ENCODE peak calls at places on chromosomes 16 and 17, in eight cellular contexts. X, P, L, Z, U, J, N and T are unnamed samples.

GRCh38 chr17:74639704-74640142 is 16.2 kb upstream of the CD300E start:
- DNase-seq in X (no peak), P (no peak), L (no peak), Z (no peak), U (no peak), J (no peak), N (no peak), T (no peak)

GRCh38 chr17:39754958-39755549 is 17.3 kb downstream of the GRB7 start:
- DNase-seq in X (no peak), P (peak), L (no peak), Z (no peak), U (no peak), J (no peak), N (no peak), T (no peak)

GRCh38 chr17:39401412-39402278 is at the start of gene FBXL20:
- DNase-seq in X (peak), P (peak), L (peak), Z (peak), U (peak), J (peak), N (peak), T (peak)

GRCh38 chr16:12539185-12539929 is 264.3 kb downstream of the CPPED1 start:
- DNase-seq in X (no peak), P (no peak), L (no peak), Z (no peak), U (no peak), J (no peak), N (peak), T (no peak)

GRCh38 chr16:14509675-14510132 is 120.4 kb downstream of the PARN start:
- DNase-seq in X (no peak), P (no peak), L (no peak), Z (no peak), U (no peak), J (no peak), N (no peak), T (no peak)

GRCh38 chr17:27929990-27930389 is 36.8 kb upstream of the LYRM9 start:
- DNase-seq in X (no peak), P (no peak), L (no peak), Z (no peak), U (no peak), J (no peak), N (peak), T (no peak)

GRCh38 chr17:28526381-28526780 is 20.2 kb downstream of the FOXN1 start:
- DNase-seq in X (no peak), P (no peak), L (no peak), Z (no peak), U (no peak), J (no peak), N (no peak), T (no peak)

GRCh38 chr16:80968386-80969113 is 38.1 kb downstream of the CMC2 start:
- DNase-seq in X (no peak), P (no peak), L (no peak), Z (no peak), U (no peak), J (no peak), N (peak), T (no peak)

GRCh38 chr17:246851-247421 is 65.5 kb upstream of the DOC2B start:
- DNase-seq in X (no peak), P (peak), L (no peak), Z (peak), U (no peak), J (no peak), N (no peak), T (no peak)

GRCh38 chr16:12516621-12517309 is 286.9 kb downstream of the CPPED1 start:
- DNase-seq in X (no peak), P (no peak), L (no peak), Z (no peak), U (no peak), J (no peak), N (no peak), T (no peak)

GRCh38 chr17:42672038-42672437 is 4.8 kb downstream of the PLEKHH3 start:
- DNase-seq in X (no peak), P (no peak), L (no peak), Z (peak), U (no peak), J (no peak), N (no peak), T (no peak)

GRCh38 chr17:7887038-7887481 is 1.5 kb upstream of the CHD3 start:
- DNase-seq in X (no peak), P (no peak), L (no peak), Z (no peak), U (no peak), J (no peak), N (no peak), T (no peak)
- TF ChIP-seq CTCF in X (no peak), P (no peak), L (no peak), Z (no peak), U (peak), J (no peak), N (no peak), T (no peak)

GRCh38 chr16:2091722-2092620 is 43.7 kb downstream of the PKD1 start:
- DNase-seq in X (peak), P (no peak), L (no peak), Z (no peak), U (no peak), J (no peak), N (no peak), T (no peak)
- TF ChIP-seq POLR2A in X (no peak), P (no peak), L (no peak), Z (no peak), U (no peak), J (no peak), N (no peak), T (no peak)

GRCh38 chr17:67390646-67391480 is 13.8 kb downstream of the PITPNC1 start:
- DNase-seq in X (peak), P (no peak), L (no peak), Z (no peak), U (no peak), J (no peak), N (peak), T (peak)
- TF ChIP-seq CTCF in X (no peak), P (no peak), L (no peak), Z (no peak), U (no peak), J (no peak), N (no peak), T (no peak)

GRCh38 chr17:81222906-81223757 is at the start of gene CEP131:
- DNase-seq in X (peak), P (peak), L (peak), Z (peak), U (peak), J (peak), N (peak), T (peak)
- TF ChIP-seq POLR2A in X (no peak), P (no peak), L (no peak), Z (peak), U (no peak), J (no peak), N (no peak), T (peak)

GRCh38 chr16:4612474-4612931 is 2.2 kb downstream of the UBALD1 start:
- DNase-seq in X (no peak), P (no peak), L (no peak), Z (no peak), U (no peak), J (no peak), N (no peak), T (no peak)
- TF ChIP-seq CTCF in X (no peak), P (no peak), L (no peak), Z (no peak), U (no peak), J (no peak), N (peak), T (no peak)

GRCh38 chr17:50721194-50722010 is 2.0 kb downstream of the LUC7L3 start:
- DNase-seq in X (no peak), P (no peak), L (no peak), Z (no peak), U (no peak), J (no peak), N (no peak), T (no peak)

GRCh38 chr17:50728881-50729765 is 9.7 kb downstream of the LUC7L3 start:
- DNase-seq in X (no peak), P (no peak), L (no peak), Z (no peak), U (no peak), J (no peak), N (no peak), T (no peak)

GRCh38 chr17:50728112-50728429 is 8.7 kb downstream of the LUC7L3 start:
- DNase-seq in X (no peak), P (no peak), L (no peak), Z (no peak), U (no peak), J (no peak), N (no peak), T (no peak)

GRCh38 chr17:50722746-50723145 is 3.3 kb downstream of the LUC7L3 start:
- DNase-seq in X (no peak), P (no peak), L (no peak), Z (no peak), U (no peak), J (no peak), N (no peak), T (no peak)

GRCh38 chr17:50725769-50726655 is 6.6 kb downstream of the LUC7L3 start:
- DNase-seq in X (no peak), P (no peak), L (no peak), Z (no peak), U (no peak), J (no peak), N (no peak), T (no peak)
- TF ChIP-seq POLR2A in X (no peak), P (no peak), L (no peak), Z (no peak), U (no peak), J (no peak), N (no peak), T (no peak)

GRCh38 chr17:4540224-4541040 is 14.8 kb downstream of the MYBBP1A start:
- DNase-seq in X (peak), P (peak), L (no peak), Z (no peak), U (no peak), J (no peak), N (no peak), T (no peak)
- TF ChIP-seq CTCF in X (no peak), P (no peak), L (no peak), Z (no peak), U (no peak), J (no peak), N (peak), T (peak)

DNA sequence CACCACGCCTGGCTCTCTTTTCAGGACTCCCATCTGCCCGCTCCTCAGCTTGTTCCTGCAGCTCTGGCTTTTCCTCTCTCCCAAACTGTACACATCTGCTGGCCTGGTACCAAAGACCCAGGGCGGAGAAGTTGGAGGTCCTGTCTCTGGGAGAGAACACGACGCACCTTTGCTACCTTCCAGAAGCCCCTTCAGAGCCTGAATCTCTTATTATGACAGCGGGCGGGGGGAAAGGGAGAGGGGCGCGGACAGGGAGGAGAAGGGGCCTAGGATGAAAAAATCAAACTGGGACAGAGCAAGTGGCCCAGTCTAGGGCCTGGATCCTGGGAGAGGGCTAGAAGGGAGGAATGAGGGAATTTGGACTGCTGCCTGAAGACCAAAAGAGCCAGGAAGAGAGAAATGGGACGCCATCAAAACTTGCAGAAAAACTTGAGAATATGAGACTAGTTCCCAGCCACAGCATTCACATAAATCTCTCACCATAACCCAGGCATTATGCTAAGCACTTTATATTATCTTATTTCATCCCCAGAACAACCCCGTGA is 2.5 kb upstream of the PER1 start:
- DNase-seq in X (no peak), P (no peak), L (no peak), Z (no peak), U (no peak), J (no peak), N (no peak), T (no peak)
- TF ChIP-seq POLR2A in X (peak), P (no peak), L (no peak), Z (no peak), U (peak), J (no peak), N (no peak), T (no peak)

DNA sequence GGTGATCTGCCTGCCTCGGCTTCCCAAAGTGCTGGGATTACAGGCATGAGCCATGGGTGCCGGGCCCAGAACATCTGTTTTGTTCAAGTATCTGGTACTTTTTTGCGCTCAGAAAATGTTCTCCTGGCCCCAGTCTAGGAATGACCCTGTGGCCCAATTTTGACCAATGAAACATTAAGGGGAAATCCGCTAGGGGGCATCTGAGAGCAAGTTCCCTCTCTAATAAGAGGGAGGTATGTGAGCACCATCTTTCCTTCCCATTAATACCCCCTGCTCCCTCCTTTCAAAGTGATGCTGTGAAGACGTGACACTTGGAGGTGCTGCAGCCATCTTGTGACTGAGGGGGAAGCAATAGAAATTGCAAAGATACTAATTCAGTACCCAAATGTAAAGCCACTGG is 16.5 kb upstream of the CLEC3A start:
- DNase-seq in X (no peak), P (no peak), L (no peak), Z (no peak), U (no peak), J (no peak), N (no peak), T (peak)
- TF ChIP-seq CTCF in X (no peak), P (no peak), L (no peak), Z (no peak), U (no peak), J (no peak), N (peak), T (peak)

GRCh38 chr17:61399131-61400057 is at the start of gene TBX2:
- DNase-seq in X (peak), P (no peak), L (no peak), Z (peak), U (peak), J (no peak), N (peak), T (no peak)
- TF ChIP-seq POLR2A in X (no peak), P (no peak), L (no peak), Z (peak), U (no peak), J (no peak), N (peak), T (no peak)